ENCODE peak calls at places on chromosomes 12 and 14, in five cellular contexts. J is PC-3, E is GM23338, B is OCI-LY7, A is HCT116. D is an unnamed sample.

GRCh38 chr14:32524609-32525391 is 195.7 kb downstream of the AKAP6 start:
- DNase-seq in J (no peak), E (no peak), B (no peak), A (no peak), D (no peak)

GRCh38 chr12:78229491-78230209 is 399.0 kb downstream of the NAV3 start:
- DNase-seq in J (peak; percentile 83), E (peak; percentile 83), B (peak; percentile 60), A (peak; percentile 44), D (peak; percentile 79)

GRCh38 chr12:51371295-51371953 is 19.8 kb downstream of the GALNT6 start:
- DNase-seq in J (peak; percentile 98), E (peak; percentile 46), B (no peak), A (peak; percentile 71), D (no peak)

GRCh38 chr12:88931598-88931997 is 351.3 kb upstream of the KITLG start:
- DNase-seq in J (no peak), E (no peak), B (no peak), A (peak; percentile 85), D (no peak)

GRCh38 chr12:112716099-112717093 is 75.2 kb upstream of the RPH3A start:
- DNase-seq in J (no peak), E (peak; percentile 78), B (peak; percentile 29), A (peak; percentile 21), D (no peak)

GRCh38 chr12:68236421-68237059 is 10.9 kb upstream of the IL26 start:
- DNase-seq in J (peak; percentile 19), E (no peak), B (peak; percentile 50), A (no peak), D (peak; percentile 83)

GRCh38 chr14:101082036-101082435 is 178.5 kb upstream of the RTL1 start:
- DNase-seq in J (no peak), E (no peak), B (no peak), A (no peak), D (no peak)

GRCh38 chr12:89181271-89181920 is 170.9 kb downstream of the DUSP6 start:
- DNase-seq in J (peak; percentile 88), E (no peak), B (no peak), A (no peak), D (no peak)

GRCh38 chr12:50050410-50051280 is 6.8 kb upstream of the ASIC1 start:
- DNase-seq in J (no peak), E (peak; percentile 78), B (no peak), A (no peak), D (no peak)

GRCh38 chr12:92482599-92482998 is 220.2 kb upstream of the PLEKHG7 start:
- DNase-seq in J (no peak), E (no peak), B (no peak), A (no peak), D (no peak)

GRCh38 chr14:89845346-89845745 is 109.2 kb downstream of the EFCAB11 start:
- DNase-seq in J (peak; percentile 2), E (no peak), B (no peak), A (no peak), D (no peak)

GRCh38 chr12:45663452-45663851 is 66.1 kb upstream of the ARID2 start:
- DNase-seq in J (no peak), E (no peak), B (no peak), A (no peak), D (no peak)

GRCh38 chr14:105093426-105094192 is 28.4 kb upstream of the GPR132 start:
- DNase-seq in J (peak; percentile 80), E (peak; percentile 94), B (no peak), A (peak; percentile 77), D (no peak)

GRCh38 chr12:89882051-89882450 is 173.4 kb upstream of the ATP2B1 start:
- DNase-seq in J (no peak), E (no peak), B (no peak), A (no peak), D (no peak)

GRCh38 chr12:75932241-75932640 is 99.3 kb downstream of the PHLDA1 start:
- DNase-seq in J (no peak), E (no peak), B (no peak), A (no peak), D (no peak)

GRCh38 chr12:106049105-106049504 is 89.6 kb downstream of the NUAK1 start:
- DNase-seq in J (no peak), E (no peak), B (no peak), A (no peak), D (no peak)

GRCh38 chr12:22935501-22935900 is 310.5 kb downstream of the ETNK1 start:
- DNase-seq in J (no peak), E (no peak), B (no peak), A (no peak), D (no peak)

GRCh38 chr12:52232916-52233461 is at the start of gene KRT7:
- DNase-seq in J (peak; percentile 89), E (peak; percentile 58), B (no peak), A (no peak), D (no peak)

GRCh38 chr12:49809369-49810158 is 18.6 kb downstream of the NCKAP5L start:
- DNase-seq in J (no peak), E (peak; percentile 66), B (no peak), A (no peak), D (no peak)

GRCh38 chr14:99737451-99737951 is 53.4 kb downstream of the CYP46A1 start:
- DNase-seq in J (peak; percentile 69), E (no peak), B (no peak), A (no peak), D (no peak)

GRCh38 chr12:104742551-104742961 is 215.5 kb downstream of the SLC41A2 start:
- DNase-seq in J (no peak), E (no peak), B (no peak), A (no peak), D (no peak)

GRCh38 chr12:25054783-25055144 is 105.9 kb upstream of the BCAT1 start:
- DNase-seq in J (no peak), E (no peak), B (peak; percentile 64), A (no peak), D (no peak)

GRCh38 chr12:77435446-77436091 is 370.2 kb upstream of the E2F7 start:
- DNase-seq in J (no peak), E (no peak), B (no peak), A (no peak), D (no peak)

GRCh38 chr12:51389302-51389999 is 1.8 kb downstream of the GALNT6 start:
- DNase-seq in J (peak; percentile 78), E (no peak), B (no peak), A (no peak), D (no peak)

GRCh38 chr14:69963966-69964365 is 84.8 kb downstream of the SMOC1 start:
- DNase-seq in J (no peak), E (no peak), B (no peak), A (no peak), D (no peak)

GRCh38 chr12:19925881-19926665 is 442.3 kb upstream of the PDE3A start:
- DNase-seq in J (no peak), E (no peak), B (no peak), A (no peak), D (no peak)

GRCh38 chr12:41699658-41700057 is 445.0 kb downstream of the GXYLT1 start:
- DNase-seq in J (no peak), E (no peak), B (no peak), A (no peak), D (no peak)

GRCh38 chr12:114679452-114679875 is 4.5 kb downstream of the TBX3 start:
- DNase-seq in J (peak; percentile 30), E (peak; percentile 56), B (no peak), A (no peak), D (no peak)

GRCh38 chr12:46908236-46908935 is 82.6 kb upstream of the SLC38A4 start:
- DNase-seq in J (peak; percentile 82), E (no peak), B (no peak), A (no peak), D (no peak)

GRCh38 chr12:70468741-70469140 is 102.7 kb downstream of the KCNMB4 start:
- DNase-seq in J (no peak), E (no peak), B (no peak), A (no peak), D (no peak)

GRCh38 chr14:99930420-99931274 is 134.6 kb upstream of the EVL start:
- DNase-seq in J (peak; percentile 41), E (no peak), B (no peak), A (no peak), D (no peak)

GRCh38 chr14:31937730-31938346 is 139.3 kb upstream of the ARHGAP5 start:
- DNase-seq in J (peak; percentile 94), E (no peak), B (peak; percentile 9), A (peak; percentile 91), D (no peak)

GRCh38 chr12:124500232-124501079 is 67.0 kb downstream of the NCOR2 start:
- DNase-seq in J (peak; percentile 23), E (peak; percentile 95), B (no peak), A (no peak), D (no peak)

DNA sequence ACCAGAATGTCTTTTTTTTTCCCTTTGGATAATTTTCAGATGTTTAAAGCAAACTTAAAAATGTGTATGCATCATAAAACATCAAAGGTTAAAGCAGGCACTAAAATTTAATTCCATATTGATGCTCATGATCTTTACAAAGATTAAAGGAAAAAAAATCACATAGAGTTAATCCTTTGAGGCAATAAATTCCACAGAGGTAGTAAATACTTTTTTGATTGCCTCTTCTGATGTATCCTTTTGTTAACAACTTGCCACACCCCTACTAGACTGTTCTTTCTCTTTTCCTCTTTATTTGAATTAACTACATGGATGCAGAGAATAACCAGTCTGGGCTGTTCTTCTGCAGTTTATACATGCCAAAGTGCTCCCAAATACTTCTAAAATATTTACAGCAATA is 45.2 kb upstream of the KCNJ8 start:
- DNase-seq in J (no peak), E (no peak), B (no peak), A (no peak), D (no peak)
- TF ChIP-seq EZH2phosphoT487 in J (no peak), E (no peak), B (no peak), A (no peak), D (no peak)

GRCh38 chr12:121792607-121793500 is 634 bp downstream of the RHOF start:
- DNase-seq in J (peak; percentile 36), E (peak; percentile 67), B (peak; percentile 59), A (no peak), D (no peak)
- H3K4me3 ChIP-seq in J (peak overlapping the region; percentile 84), E (peak overlapping the region; percentile 83), B (peak overlapping the region; percentile 76), A (peak overlapping the region; percentile 90), D (peak overlapping the region; percentile 64)

GRCh38 chr12:57755454-57756372 is 810 bp downstream of the MARCHF9 start:
- DNase-seq in J (peak; percentile 22), E (peak; percentile 53), B (peak; percentile 49), A (no peak), D (peak; percentile 38)
- TF ChIP-seq EZH2phosphoT487 in J (no peak), E (no peak), B (no peak), A (no peak), D (no peak)

DNA sequence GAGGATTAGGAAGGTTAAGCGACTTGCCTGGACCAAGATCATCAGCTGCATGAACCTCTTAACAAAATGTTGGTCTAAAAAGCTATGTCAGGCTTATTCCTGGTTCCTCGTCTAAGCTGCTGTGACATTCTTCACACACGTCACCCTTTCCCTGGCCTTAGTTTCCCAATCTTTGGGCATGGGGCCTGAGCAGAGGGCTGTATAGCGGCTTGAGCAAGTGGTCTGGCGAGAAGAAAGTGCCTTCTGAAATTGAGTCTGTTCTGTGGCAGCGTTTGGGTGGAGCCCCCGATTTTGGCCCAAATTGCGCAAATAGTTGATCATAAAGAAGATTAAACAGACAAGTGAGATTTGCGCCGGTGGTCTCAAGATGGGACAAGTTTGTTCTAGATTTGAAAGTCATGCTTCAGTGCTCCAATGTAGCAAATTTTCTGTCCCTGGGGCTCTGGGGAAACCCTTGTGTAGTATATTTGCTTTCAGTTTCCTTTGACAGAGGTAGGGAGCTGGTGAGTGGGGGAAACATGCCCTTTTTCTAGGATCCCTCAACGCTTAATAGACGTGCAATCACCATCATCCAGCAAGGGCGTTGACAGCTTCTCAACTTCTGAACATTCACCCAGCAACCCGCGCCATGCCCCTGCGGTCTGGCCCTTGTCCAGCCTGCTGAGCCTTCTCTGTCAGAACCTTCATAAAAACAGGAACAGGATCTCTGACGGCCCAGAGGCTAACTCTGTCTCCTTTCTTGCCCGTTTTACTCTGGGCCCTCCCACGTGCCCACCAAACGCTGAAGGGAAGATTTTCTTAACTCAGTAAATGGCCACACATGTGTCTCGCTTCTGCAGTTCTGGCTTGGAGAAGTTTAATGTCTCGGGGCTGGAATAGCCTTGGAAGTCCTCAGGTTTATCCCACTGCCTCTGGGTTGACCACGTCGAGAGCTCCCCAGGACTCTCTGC is 58.4 kb upstream of the CCND2 start:
- DNase-seq in J (no peak), E (no peak), B (no peak), A (no peak), D (peak; percentile 47)
- H3K4me3 ChIP-seq in J (no peak overlapping the region), E (no peak overlapping the region), B (no peak overlapping the region), A (no peak overlapping the region), D (peak overlapping the region; percentile 30)

D was measured in MM.1S.